ENCODE peak calls at places on chromosomes 1 and 21, in five cellular contexts. O is GM23338, A is SK-N-SH, R is upper lobe of left lung, U is prostate gland. P is an unnamed sample.
A peak's percentile ranks its signal among the peaks of the same experiment; 100 is the strongest.

GRCh38 chr1:6035719-6036118 is 10.0 kb upstream of the KCNAB2 start:
- DNase-seq in O (peak; percentile 31), U (no peak), A (no peak), R (no peak), P (no peak)

GRCh38 chr1:70091811-70092210 is 113.6 kb downstream of the LRRC40 start:
- DNase-seq in U (no peak), O (no peak), A (no peak), R (no peak), P (no peak)

GRCh38 chr1:59769412-59770095 is 45.2 kb upstream of the HOOK1 start:
- DNase-seq in U (no peak), R (no peak), O (no peak), A (no peak), P (no peak)

GRCh38 chr21:38831526-38832467 is 26.1 kb downstream of the ETS2 start:
- DNase-seq in O (no peak), A (no peak), R (no peak), U (peak; percentile 85), P (peak; percentile 91)

GRCh38 chr1:154764181-154764580 is 105.9 kb downstream of the KCNN3 start:
- DNase-seq in U (no peak), R (no peak), A (no peak), O (no peak), P (no peak)

GRCh38 chr1:108685524-108685923 is 6.6 kb upstream of the PRPF38B start:
- DNase-seq in R (no peak), A (no peak), O (peak; percentile 27), U (no peak), P (no peak)

GRCh38 chr1:167066333-167067122 is 23.6 kb downstream of the GPA33 start:
- DNase-seq in A (peak; percentile 91), U (peak; percentile 64), O (peak; percentile 85), R (peak; percentile 95), P (peak; percentile 29)

GRCh38 chr1:42943166-42943565 is 15.5 kb downstream of the SLC2A1 start:
- DNase-seq in O (no peak), A (no peak), R (no peak), U (peak; percentile 96), P (no peak)

DNA sequence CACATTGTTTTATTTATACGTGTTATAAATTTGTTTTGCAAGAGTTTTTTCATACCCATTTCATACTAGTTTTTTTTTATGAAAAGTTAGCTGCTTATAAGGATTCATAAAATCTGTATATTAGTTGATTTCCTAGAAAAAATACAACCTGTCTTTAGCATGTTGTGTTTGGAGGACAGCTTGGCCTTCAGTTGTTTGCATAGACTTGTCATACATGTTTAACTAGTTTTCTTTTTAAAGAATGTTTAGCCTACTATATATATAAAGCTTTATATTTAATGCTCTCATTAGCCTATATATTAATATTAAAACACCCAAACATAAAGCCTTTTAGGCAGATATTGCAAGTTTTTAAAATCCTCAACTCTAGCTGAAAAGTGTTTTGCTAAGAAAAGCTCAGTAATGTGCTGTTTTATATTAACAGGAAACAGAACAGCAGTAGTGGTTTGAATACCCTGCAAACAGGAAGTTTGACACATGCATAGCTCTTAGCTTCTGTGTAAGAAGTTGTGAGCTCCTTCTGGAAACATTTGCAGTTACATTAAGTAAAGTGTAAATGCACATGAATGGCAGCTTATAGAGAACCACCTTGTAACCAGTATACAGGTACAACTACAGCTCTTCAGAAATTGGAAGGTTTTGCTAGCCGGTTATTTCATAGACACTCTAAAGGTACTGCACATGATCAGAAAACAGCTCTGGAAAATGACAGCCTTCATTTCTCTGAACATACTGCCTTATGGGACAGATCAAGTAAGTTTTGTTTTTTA is at the start of gene PRKACB:
- DNase-seq in U (no peak), R (no peak), O (no peak), A (no peak), P (no peak)
- TF ChIP-seq POLR2AphosphoS5 in U (peak; percentile 38), R (no peak), O (no peak), A (no peak), P (no peak)

DNA sequence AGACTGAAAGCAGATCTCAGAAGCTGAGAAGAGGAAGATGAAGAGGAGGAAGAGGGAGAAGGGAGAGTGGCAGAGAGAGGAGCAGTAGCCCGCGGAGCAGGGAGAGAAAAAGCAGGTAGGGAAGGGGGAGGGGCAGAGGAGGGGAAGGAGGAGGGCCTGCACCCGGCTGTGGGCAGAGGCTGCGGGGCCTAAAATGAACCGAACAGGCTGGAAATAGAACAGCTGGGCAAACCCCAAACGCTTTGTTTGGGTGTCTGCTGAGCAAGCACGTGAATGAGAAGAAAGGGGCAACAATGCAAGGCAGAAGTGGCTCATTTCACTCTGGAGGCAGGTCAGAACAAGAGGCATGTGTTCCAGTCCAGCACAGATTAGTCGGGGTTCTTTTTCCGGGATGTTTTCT is 33.5 kb downstream of the KCNC4 start:
- DNase-seq in A (no peak), U (peak; percentile 23), O (peak; percentile 48), R (no peak), P (no peak)
- TF ChIP-seq POLR2AphosphoS5 in A (no peak), U (peak; percentile 34), O (no peak), R (no peak), P (no peak)

GRCh38 chr1:184326278-184326677 is 60.6 kb upstream of the C1orf21 start:
- DNase-seq in R (no peak), O (no peak), A (no peak), U (no peak), P (no peak)
- TF ChIP-seq POLR2AphosphoS5 in R (no peak), O (no peak), A (no peak), U (peak; percentile 23), P (no peak)

GRCh38 chr21:31354604-31355443 is 10.8 kb upstream of the TIAM1 start:
- DNase-seq in O (peak; percentile 25), R (no peak), U (peak; percentile 71), A (no peak), P (no peak)
- TF ChIP-seq POLR2AphosphoS5 in O (no peak), R (no peak), U (peak; percentile 23), A (no peak), P (no peak)

DNA sequence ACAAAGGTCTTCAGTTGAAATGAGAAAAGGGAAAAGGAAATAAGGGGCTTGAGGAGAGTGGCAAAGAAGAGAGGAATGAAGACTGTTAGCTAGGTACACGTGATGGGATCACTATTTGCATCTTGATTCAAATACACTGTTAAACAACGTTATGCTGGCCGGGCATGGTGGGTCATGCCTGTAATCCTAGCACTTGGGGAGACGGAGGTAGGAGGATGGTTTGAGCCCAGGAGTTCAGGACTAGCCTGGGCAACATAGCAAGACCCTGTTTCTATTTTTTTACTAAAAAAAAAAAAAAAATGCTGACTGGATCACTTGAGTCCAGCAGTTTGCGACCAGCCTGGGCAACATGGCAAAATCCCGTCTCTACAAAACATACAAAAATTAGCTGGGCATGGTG is 2.4 kb downstream of the RBM34 start:
- DNase-seq in A (no peak), R (no peak), U (no peak), O (no peak), P (no peak)
- TF ChIP-seq POLR2AphosphoS5 in A (no peak), R (no peak), U (no peak), O (no peak), P (no peak)